ENCODE peak calls at places on chromosomes 13 and 19, in nine cellular contexts. One of them, this sample, is unnamed.

GRCh38 chr13:92843549-92843948 is 383.1 kb upstream of the GPC6 start:
- DNase-seq in fibroblast of lung: peak
- DNase-seq in tibial nerve: no peak
- DNase-seq in AG10803: peak
- DNase-seq in bronchial epithelial cell: peak
- DNase-seq in progenitor cell of endocrine pancreas: no peak
- DNase-seq in cardiac fibroblast: peak
- DNase-seq in breast epithelium: no peak
- DNase-seq in upper lobe of left lung: no peak
- DNase-seq in this sample: no peak

GRCh38 chr13:77832339-77833100 is 86.1 kb downstream of the EDNRB start:
- DNase-seq in fibroblast of lung: peak
- DNase-seq in progenitor cell of endocrine pancreas: no peak
- DNase-seq in cardiac fibroblast: peak
- DNase-seq in breast epithelium: no peak
- DNase-seq in AG10803: peak
- DNase-seq in upper lobe of left lung: no peak
- DNase-seq in bronchial epithelial cell: no peak
- DNase-seq in tibial nerve: no peak
- DNase-seq in this sample: no peak

GRCh38 chr19:34667349-34668076 is 9.4 kb downstream of the SCGB2B2 start:
- DNase-seq in breast epithelium: no peak
- DNase-seq in progenitor cell of endocrine pancreas: no peak
- DNase-seq in AG10803: peak
- DNase-seq in cardiac fibroblast: peak
- DNase-seq in fibroblast of lung: peak
- DNase-seq in tibial nerve: no peak
- DNase-seq in bronchial epithelial cell: no peak
- DNase-seq in upper lobe of left lung: peak
- DNase-seq in this sample: no peak

GRCh38 chr13:42899266-42899665 is 92.8 kb downstream of the EPSTI1 start:
- DNase-seq in cardiac fibroblast: no peak
- DNase-seq in progenitor cell of endocrine pancreas: no peak
- DNase-seq in AG10803: no peak
- DNase-seq in bronchial epithelial cell: no peak
- DNase-seq in fibroblast of lung: no peak
- DNase-seq in upper lobe of left lung: no peak
- DNase-seq in tibial nerve: no peak
- DNase-seq in breast epithelium: no peak
- DNase-seq in this sample: no peak

GRCh38 chr19:38049105-38049649 is 142.2 kb downstream of the SIPA1L3 start:
- DNase-seq in bronchial epithelial cell: no peak
- DNase-seq in AG10803: peak
- DNase-seq in tibial nerve: no peak
- DNase-seq in upper lobe of left lung: no peak
- DNase-seq in fibroblast of lung: no peak
- DNase-seq in progenitor cell of endocrine pancreas: no peak
- DNase-seq in breast epithelium: no peak
- DNase-seq in cardiac fibroblast: no peak
- DNase-seq in this sample: peak

GRCh38 chr13:20580257-20580656 is 13.3 kb downstream of the IFT88 start:
- DNase-seq in fibroblast of lung: no peak
- DNase-seq in upper lobe of left lung: peak
- DNase-seq in bronchial epithelial cell: no peak
- DNase-seq in cardiac fibroblast: no peak
- DNase-seq in breast epithelium: no peak
- DNase-seq in tibial nerve: no peak
- DNase-seq in AG10803: no peak
- DNase-seq in progenitor cell of endocrine pancreas: no peak
- DNase-seq in this sample: no peak

GRCh38 chr13:111981006-111981405 is 85.9 kb upstream of the SOX1 start:
- DNase-seq in bronchial epithelial cell: no peak
- DNase-seq in cardiac fibroblast: no peak
- DNase-seq in AG10803: no peak
- DNase-seq in fibroblast of lung: no peak
- DNase-seq in breast epithelium: no peak
- DNase-seq in upper lobe of left lung: no peak
- DNase-seq in progenitor cell of endocrine pancreas: no peak
- DNase-seq in tibial nerve: no peak
- DNase-seq in this sample: no peak

GRCh38 chr13:39536274-39536673 is 66.7 kb downstream of the LHFPL6 start:
- DNase-seq in cardiac fibroblast: no peak
- DNase-seq in breast epithelium: no peak
- DNase-seq in bronchial epithelial cell: no peak
- DNase-seq in progenitor cell of endocrine pancreas: no peak
- DNase-seq in AG10803: no peak
- DNase-seq in fibroblast of lung: no peak
- DNase-seq in tibial nerve: no peak
- DNase-seq in upper lobe of left lung: no peak
- DNase-seq in this sample: no peak

GRCh38 chr13:73995752-73996151 is 138.5 kb downstream of the KLF12 start:
- DNase-seq in breast epithelium: no peak
- DNase-seq in upper lobe of left lung: peak
- DNase-seq in bronchial epithelial cell: no peak
- DNase-seq in AG10803: no peak
- DNase-seq in tibial nerve: no peak
- DNase-seq in progenitor cell of endocrine pancreas: no peak
- DNase-seq in cardiac fibroblast: no peak
- DNase-seq in fibroblast of lung: no peak
- DNase-seq in this sample: no peak

GRCh38 chr19:38229585-38230073 is 5.6 kb upstream of the DPF1 start:
- DNase-seq in bronchial epithelial cell: peak
- DNase-seq in breast epithelium: no peak
- DNase-seq in fibroblast of lung: peak
- DNase-seq in cardiac fibroblast: peak
- DNase-seq in progenitor cell of endocrine pancreas: peak
- DNase-seq in tibial nerve: no peak
- DNase-seq in upper lobe of left lung: peak
- DNase-seq in AG10803: peak
- DNase-seq in this sample: peak

GRCh38 chr13:91308299-91308698 is 39.2 kb upstream of the MIR17HG start:
- DNase-seq in tibial nerve: no peak
- DNase-seq in bronchial epithelial cell: peak
- DNase-seq in progenitor cell of endocrine pancreas: no peak
- DNase-seq in fibroblast of lung: no peak
- DNase-seq in breast epithelium: no peak
- DNase-seq in upper lobe of left lung: no peak
- DNase-seq in AG10803: no peak
- DNase-seq in cardiac fibroblast: no peak
- DNase-seq in this sample: no peak

GRCh38 chr13:114032121-114032799 is 58.4 kb upstream of the C13orf46 start:
- DNase-seq in bronchial epithelial cell: no peak
- DNase-seq in AG10803: peak
- DNase-seq in fibroblast of lung: peak
- DNase-seq in cardiac fibroblast: peak
- DNase-seq in upper lobe of left lung: no peak
- DNase-seq in breast epithelium: no peak
- DNase-seq in progenitor cell of endocrine pancreas: no peak
- DNase-seq in tibial nerve: no peak
- DNase-seq in this sample: no peak

GRCh38 chr19:33954686-33955085 is 158.0 kb downstream of the KCTD15 start:
- DNase-seq in bronchial epithelial cell: no peak
- DNase-seq in tibial nerve: no peak
- DNase-seq in AG10803: no peak
- DNase-seq in upper lobe of left lung: no peak
- DNase-seq in progenitor cell of endocrine pancreas: no peak
- DNase-seq in breast epithelium: no peak
- DNase-seq in fibroblast of lung: no peak
- DNase-seq in cardiac fibroblast: no peak
- DNase-seq in this sample: no peak

GRCh38 chr13:24683833-24684599 is 3.8 kb downstream of the ATP12A start:
- DNase-seq in fibroblast of lung: peak
- DNase-seq in upper lobe of left lung: peak
- DNase-seq in cardiac fibroblast: peak
- DNase-seq in bronchial epithelial cell: peak
- DNase-seq in tibial nerve: peak
- DNase-seq in progenitor cell of endocrine pancreas: peak
- DNase-seq in AG10803: peak
- DNase-seq in breast epithelium: no peak
- DNase-seq in this sample: peak

GRCh38 chr19:58396691-58397532 is 1.5 kb downstream of the RNF225 start:
- DNase-seq in AG10803: no peak
- DNase-seq in progenitor cell of endocrine pancreas: no peak
- DNase-seq in breast epithelium: no peak
- DNase-seq in bronchial epithelial cell: no peak
- DNase-seq in tibial nerve: no peak
- DNase-seq in upper lobe of left lung: no peak
- DNase-seq in fibroblast of lung: no peak
- DNase-seq in cardiac fibroblast: no peak
- DNase-seq in this sample: no peak

GRCh38 chr13:110713981-110714797 is 689 bp downstream of the ING1 start:
- DNase-seq in fibroblast of lung: peak
- DNase-seq in tibial nerve: peak
- DNase-seq in progenitor cell of endocrine pancreas: peak
- DNase-seq in bronchial epithelial cell: peak
- DNase-seq in upper lobe of left lung: peak
- DNase-seq in breast epithelium: peak
- DNase-seq in AG10803: no peak
- DNase-seq in cardiac fibroblast: peak
- DNase-seq in this sample: peak

GRCh38 chr19:43439183-43440063 is 24.7 kb downstream of the TEX101 start:
- DNase-seq in bronchial epithelial cell: peak
- DNase-seq in breast epithelium: no peak
- DNase-seq in fibroblast of lung: peak
- DNase-seq in progenitor cell of endocrine pancreas: no peak
- DNase-seq in upper lobe of left lung: no peak
- DNase-seq in tibial nerve: no peak
- DNase-seq in AG10803: peak
- DNase-seq in cardiac fibroblast: peak
- DNase-seq in this sample: peak

GRCh38 chr19:49817964-49818690 is at the start of gene MED25:
- DNase-seq in upper lobe of left lung: peak
- DNase-seq in cardiac fibroblast: peak
- DNase-seq in bronchial epithelial cell: peak
- DNase-seq in progenitor cell of endocrine pancreas: peak
- DNase-seq in AG10803: peak
- DNase-seq in fibroblast of lung: peak
- DNase-seq in breast epithelium: peak
- DNase-seq in tibial nerve: peak
- DNase-seq in this sample: peak
- TF ChIP-seq CTCF in upper lobe of left lung: peak
- TF ChIP-seq CTCF in cardiac fibroblast: no peak
- TF ChIP-seq CTCF in bronchial epithelial cell: peak
- TF ChIP-seq CTCF in progenitor cell of endocrine pancreas: peak
- TF ChIP-seq CTCF in AG10803: no peak
- TF ChIP-seq CTCF in fibroblast of lung: no peak
- TF ChIP-seq CTCF in breast epithelium: peak
- TF ChIP-seq CTCF in tibial nerve: peak
- TF ChIP-seq CTCF in this sample: peak

GRCh38 chr19:3809881-3810707 is 23.9 kb upstream of the MATK start:
- DNase-seq in cardiac fibroblast: no peak
- DNase-seq in progenitor cell of endocrine pancreas: no peak
- DNase-seq in upper lobe of left lung: no peak
- DNase-seq in breast epithelium: no peak
- DNase-seq in fibroblast of lung: no peak
- DNase-seq in AG10803: no peak
- DNase-seq in bronchial epithelial cell: no peak
- DNase-seq in tibial nerve: no peak
- DNase-seq in this sample: peak

GRCh38 chr19:3807131-3807480 is 20.9 kb upstream of the MATK start:
- DNase-seq in cardiac fibroblast: no peak
- DNase-seq in upper lobe of left lung: no peak
- DNase-seq in tibial nerve: no peak
- DNase-seq in breast epithelium: no peak
- DNase-seq in bronchial epithelial cell: no peak
- DNase-seq in fibroblast of lung: no peak
- DNase-seq in progenitor cell of endocrine pancreas: no peak
- DNase-seq in AG10803: no peak
- DNase-seq in this sample: no peak

GRCh38 chr19:3807574-3808354 is 21.6 kb upstream of the MATK start:
- DNase-seq in upper lobe of left lung: no peak
- DNase-seq in fibroblast of lung: no peak
- DNase-seq in bronchial epithelial cell: no peak
- DNase-seq in progenitor cell of endocrine pancreas: no peak
- DNase-seq in cardiac fibroblast: no peak
- DNase-seq in breast epithelium: no peak
- DNase-seq in AG10803: no peak
- DNase-seq in tibial nerve: no peak
- DNase-seq in this sample: no peak

GRCh38 chr19:3810708-3811355 is 24.7 kb upstream of the MATK start:
- DNase-seq in AG10803: no peak
- DNase-seq in cardiac fibroblast: no peak
- DNase-seq in upper lobe of left lung: no peak
- DNase-seq in bronchial epithelial cell: no peak
- DNase-seq in progenitor cell of endocrine pancreas: no peak
- DNase-seq in breast epithelium: no peak
- DNase-seq in tibial nerve: no peak
- DNase-seq in fibroblast of lung: no peak
- DNase-seq in this sample: peak

GRCh38 chr19:3808420-3809143 is 22.4 kb upstream of the MATK start:
- DNase-seq in fibroblast of lung: no peak
- DNase-seq in bronchial epithelial cell: no peak
- DNase-seq in breast epithelium: no peak
- DNase-seq in AG10803: no peak
- DNase-seq in tibial nerve: no peak
- DNase-seq in upper lobe of left lung: peak
- DNase-seq in cardiac fibroblast: no peak
- DNase-seq in progenitor cell of endocrine pancreas: no peak
- DNase-seq in this sample: no peak
- TF ChIP-seq CTCF in fibroblast of lung: no peak
- TF ChIP-seq CTCF in bronchial epithelial cell: no peak
- TF ChIP-seq CTCF in breast epithelium: no peak
- TF ChIP-seq CTCF in AG10803: no peak
- TF ChIP-seq CTCF in tibial nerve: no peak
- TF ChIP-seq CTCF in upper lobe of left lung: no peak
- TF ChIP-seq CTCF in cardiac fibroblast: no peak
- TF ChIP-seq CTCF in progenitor cell of endocrine pancreas: no peak
- TF ChIP-seq CTCF in this sample: no peak

DNA sequence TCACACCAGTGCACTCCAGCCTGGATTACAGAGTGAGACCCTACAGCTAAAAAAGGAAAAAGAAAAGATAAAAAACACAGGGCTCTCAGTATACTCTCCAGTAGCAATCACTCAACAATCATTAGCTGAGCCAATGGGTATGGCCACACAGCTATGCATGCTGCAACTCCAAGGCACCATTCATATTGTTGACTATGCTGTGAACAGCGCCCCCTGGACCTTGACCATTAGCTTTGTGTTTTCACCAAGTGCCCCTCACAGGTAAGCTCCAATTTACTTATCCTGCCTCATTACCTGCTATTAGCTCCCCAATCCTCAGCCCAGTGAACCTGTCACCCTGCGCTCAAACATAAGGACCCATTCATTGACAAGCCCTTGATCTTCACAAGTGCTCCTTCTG is 35.8 kb downstream of the ZIC5 start:
- DNase-seq in tibial nerve: no peak
- DNase-seq in progenitor cell of endocrine pancreas: no peak
- DNase-seq in upper lobe of left lung: no peak
- DNase-seq in fibroblast of lung: no peak
- DNase-seq in cardiac fibroblast: no peak
- DNase-seq in breast epithelium: no peak
- DNase-seq in AG10803: no peak
- DNase-seq in bronchial epithelial cell: no peak
- DNase-seq in this sample: no peak
- TF ChIP-seq CTCF in tibial nerve: no peak
- TF ChIP-seq CTCF in progenitor cell of endocrine pancreas: no peak
- TF ChIP-seq CTCF in upper lobe of left lung: no peak
- TF ChIP-seq CTCF in fibroblast of lung: no peak
- TF ChIP-seq CTCF in cardiac fibroblast: no peak
- TF ChIP-seq CTCF in breast epithelium: no peak
- TF ChIP-seq CTCF in AG10803: no peak
- TF ChIP-seq CTCF in bronchial epithelial cell: no peak
- TF ChIP-seq CTCF in this sample: no peak

GRCh38 chr13:44197791-44198770 is 175.5 kb upstream of the SERP2 start:
- DNase-seq in upper lobe of left lung: no peak
- DNase-seq in AG10803: no peak
- DNase-seq in tibial nerve: no peak
- DNase-seq in bronchial epithelial cell: peak
- DNase-seq in breast epithelium: no peak
- DNase-seq in progenitor cell of endocrine pancreas: no peak
- DNase-seq in fibroblast of lung: peak
- DNase-seq in cardiac fibroblast: peak
- DNase-seq in this sample: no peak
- TF ChIP-seq CTCF in upper lobe of left lung: no peak
- TF ChIP-seq CTCF in AG10803: no peak
- TF ChIP-seq CTCF in tibial nerve: no peak
- TF ChIP-seq CTCF in bronchial epithelial cell: no peak
- TF ChIP-seq CTCF in breast epithelium: no peak
- TF ChIP-seq CTCF in progenitor cell of endocrine pancreas: no peak
- TF ChIP-seq CTCF in fibroblast of lung: no peak
- TF ChIP-seq CTCF in cardiac fibroblast: no peak
- TF ChIP-seq CTCF in this sample: no peak